ENCODE peak calls at places on chromosomes 5 and 9, in six cellular contexts. One of them, this sample, is unnamed.

GRCh38 chr9:131867611-131868192 is 127.8 kb upstream of the RAPGEF1 start:
- DNase-seq in fibroblast of the conjunctiva: no peak
- DNase-seq in SW480: no peak
- DNase-seq in stimulated activated CD4-positive, alpha-beta T cell treated with anti-CD3 and anti-CD28 coated beads, Interleukin-1b, Interleukin-23, amount 100 ng/mL, for 24 hours: no peak
- DNase-seq in left lung: peak
- DNase-seq in T1000: no peak
- DNase-seq in this sample: peak

GRCh38 chr5:96781031-96781733 is 26.6 kb downstream of the ERAP1 start:
- DNase-seq in fibroblast of the conjunctiva: no peak
- DNase-seq in SW480: peak
- DNase-seq in stimulated activated CD4-positive, alpha-beta T cell treated with anti-CD3 and anti-CD28 coated beads, Interleukin-1b, Interleukin-23, amount 100 ng/mL, for 24 hours: no peak
- DNase-seq in left lung: no peak
- DNase-seq in T1000: no peak
- DNase-seq in this sample: no peak

GRCh38 chr9:111920531-111920930 is 23.9 kb downstream of the UGCG start:
- DNase-seq in fibroblast of the conjunctiva: no peak
- DNase-seq in SW480: no peak
- DNase-seq in stimulated activated CD4-positive, alpha-beta T cell treated with anti-CD3 and anti-CD28 coated beads, Interleukin-1b, Interleukin-23, amount 100 ng/mL, for 24 hours: no peak
- DNase-seq in left lung: no peak
- DNase-seq in T1000: no peak
- DNase-seq in this sample: no peak

GRCh38 chr9:27421567-27421966 is 102.5 kb upstream of the IFNK start:
- DNase-seq in fibroblast of the conjunctiva: no peak
- DNase-seq in SW480: no peak
- DNase-seq in stimulated activated CD4-positive, alpha-beta T cell treated with anti-CD3 and anti-CD28 coated beads, Interleukin-1b, Interleukin-23, amount 100 ng/mL, for 24 hours: no peak
- DNase-seq in left lung: no peak
- DNase-seq in T1000: no peak
- DNase-seq in this sample: no peak

GRCh38 chr9:70987986-70988385 is 133.4 kb downstream of the TRPM3 start:
- DNase-seq in fibroblast of the conjunctiva: peak
- DNase-seq in SW480: no peak
- DNase-seq in stimulated activated CD4-positive, alpha-beta T cell treated with anti-CD3 and anti-CD28 coated beads, Interleukin-1b, Interleukin-23, amount 100 ng/mL, for 24 hours: no peak
- DNase-seq in left lung: no peak
- DNase-seq in T1000: no peak
- DNase-seq in this sample: no peak

GRCh38 chr5:56426658-56427057 is 193.5 kb upstream of the ANKRD55 start:
- DNase-seq in fibroblast of the conjunctiva: no peak
- DNase-seq in SW480: no peak
- DNase-seq in stimulated activated CD4-positive, alpha-beta T cell treated with anti-CD3 and anti-CD28 coated beads, Interleukin-1b, Interleukin-23, amount 100 ng/mL, for 24 hours: no peak
- DNase-seq in left lung: no peak
- DNase-seq in T1000: no peak
- DNase-seq in this sample: no peak

GRCh38 chr5:175444060-175444904 is at the start of gene DRD1:
- DNase-seq in fibroblast of the conjunctiva: no peak
- DNase-seq in SW480: peak
- DNase-seq in stimulated activated CD4-positive, alpha-beta T cell treated with anti-CD3 and anti-CD28 coated beads, Interleukin-1b, Interleukin-23, amount 100 ng/mL, for 24 hours: peak
- DNase-seq in left lung: peak
- DNase-seq in T1000: no peak
- DNase-seq in this sample: no peak

GRCh38 chr5:140322751-140323731 is 20.1 kb upstream of the PFDN1 start:
- DNase-seq in fibroblast of the conjunctiva: peak
- DNase-seq in SW480: peak
- DNase-seq in stimulated activated CD4-positive, alpha-beta T cell treated with anti-CD3 and anti-CD28 coated beads, Interleukin-1b, Interleukin-23, amount 100 ng/mL, for 24 hours: no peak
- DNase-seq in left lung: no peak
- DNase-seq in T1000: peak
- DNase-seq in this sample: no peak

GRCh38 chr5:138054863-138055558 is 22.1 kb upstream of the FAM13B start:
- DNase-seq in fibroblast of the conjunctiva: no peak
- DNase-seq in SW480: no peak
- DNase-seq in stimulated activated CD4-positive, alpha-beta T cell treated with anti-CD3 and anti-CD28 coated beads, Interleukin-1b, Interleukin-23, amount 100 ng/mL, for 24 hours: no peak
- DNase-seq in left lung: no peak
- DNase-seq in T1000: no peak
- DNase-seq in this sample: no peak

This sample was measured in chondrocyte.